ENCODE peak calls at places on chromosomes 5 and 9, in four cellular contexts. W is body of pancreas, K is uterus, B is sigmoid colon. J is an unnamed sample.

GRCh38 chr9:116423149-116423548 is 264.0 kb upstream of the TRIM32 start:
- DNase-seq in K (no peak), W (no peak), B (no peak), J (peak)

GRCh38 chr5:131488463-131488862 is 146.6 kb downstream of the RAPGEF6 start:
- DNase-seq in B (no peak), K (no peak), W (no peak), J (no peak)

GRCh38 chr5:14383923-14384322 is 197.7 kb upstream of the OTULINL start:
- DNase-seq in W (no peak), B (no peak), K (no peak), J (no peak)

GRCh38 chr5:6556089-6556801 is 76.6 kb downstream of the NSUN2 start:
- DNase-seq in K (no peak), B (no peak), W (no peak), J (no peak)

GRCh38 chr5:162567644-162568043 is 500.1 kb downstream of the GABRG2 start:
- DNase-seq in B (no peak), K (no peak), W (no peak), J (no peak)

GRCh38 chr9:126055386-126055785 is 271.2 kb upstream of the MVB12B start:
- DNase-seq in B (peak), K (no peak), W (no peak), J (no peak)

GRCh38 chr5:179765400-179765799 is 28.4 kb upstream of the LTC4S start:
- DNase-seq in K (no peak), B (no peak), W (no peak), J (no peak)

GRCh38 chr9:91720313-91720712 is 229.7 kb downstream of the ROR2 start:
- DNase-seq in K (no peak), B (no peak), W (no peak), J (no peak)

GRCh38 chr5:67249590-67249895 is 52.9 kb upstream of the CD180 start:
- DNase-seq in W (no peak), B (no peak), K (no peak), J (no peak)

GRCh38 chr5:171629221-171630005 is 156.2 kb upstream of the SMIM23 start:
- DNase-seq in K (no peak), W (no peak), B (peak), J (no peak)

GRCh38 chr5:160188151-160188967 is 40.9 kb upstream of the FABP6 start:
- DNase-seq in B (peak), K (peak), W (peak), J (peak)

GRCh38 chr5:158313739-158314464 is 455.0 kb upstream of the CLINT1 start:
- DNase-seq in B (no peak), W (no peak), K (no peak), J (no peak)

GRCh38 chr9:101707708-101708107 is 30.7 kb downstream of the GRIN3A start:
- DNase-seq in B (no peak), W (no peak), K (no peak), J (no peak)

GRCh38 chr5:90440644-90441043 is 31.1 kb upstream of the CETN3 start:
- DNase-seq in B (no peak), K (no peak), W (no peak), J (no peak)

GRCh38 chr9:27535701-27536118 is 6.1 kb upstream of the MOB3B start:
- DNase-seq in B (no peak), K (no peak), W (no peak), J (peak)

GRCh38 chr9:109733690-109734089 is 46.3 kb upstream of the PALM2AKAP2 start:
- DNase-seq in K (no peak), B (no peak), W (no peak), J (no peak)

GRCh38 chr5:131637694-131638093 is 2.7 kb upstream of the RAPGEF6 start:
- DNase-seq in W (no peak), K (no peak), B (no peak), J (peak)

GRCh38 chr9:34992376-34992951 is 2.9 kb downstream of the DNAJB5 start:
- DNase-seq in K (peak), B (peak), W (no peak), J (no peak)

GRCh38 chr5:93890657-93891056 is 149.3 kb upstream of the POU5F2 start:
- DNase-seq in B (no peak), W (no peak), K (no peak), J (no peak)

GRCh38 chr9:105290401-105290800 is 46.0 kb downstream of the SLC44A1 start:
- DNase-seq in B (no peak), W (peak), K (no peak), J (peak)

GRCh38 chr9:129575818-129576217 is 45.1 kb downstream of the C9orf50 start:
- DNase-seq in K (peak), B (no peak), W (no peak), J (no peak)

GRCh38 chr9:129573977-129574376 is 46.9 kb downstream of the C9orf50 start:
- DNase-seq in K (no peak), B (no peak), W (no peak), J (no peak)

GRCh38 chr9:129576546-129577543 is 44.1 kb downstream of the C9orf50 start:
- DNase-seq in W (no peak), B (no peak), K (peak), J (no peak)

GRCh38 chr9:129572517-129572916 is 48.4 kb downstream of the C9orf50 start:
- DNase-seq in B (no peak), W (no peak), K (no peak), J (no peak)

DNA sequence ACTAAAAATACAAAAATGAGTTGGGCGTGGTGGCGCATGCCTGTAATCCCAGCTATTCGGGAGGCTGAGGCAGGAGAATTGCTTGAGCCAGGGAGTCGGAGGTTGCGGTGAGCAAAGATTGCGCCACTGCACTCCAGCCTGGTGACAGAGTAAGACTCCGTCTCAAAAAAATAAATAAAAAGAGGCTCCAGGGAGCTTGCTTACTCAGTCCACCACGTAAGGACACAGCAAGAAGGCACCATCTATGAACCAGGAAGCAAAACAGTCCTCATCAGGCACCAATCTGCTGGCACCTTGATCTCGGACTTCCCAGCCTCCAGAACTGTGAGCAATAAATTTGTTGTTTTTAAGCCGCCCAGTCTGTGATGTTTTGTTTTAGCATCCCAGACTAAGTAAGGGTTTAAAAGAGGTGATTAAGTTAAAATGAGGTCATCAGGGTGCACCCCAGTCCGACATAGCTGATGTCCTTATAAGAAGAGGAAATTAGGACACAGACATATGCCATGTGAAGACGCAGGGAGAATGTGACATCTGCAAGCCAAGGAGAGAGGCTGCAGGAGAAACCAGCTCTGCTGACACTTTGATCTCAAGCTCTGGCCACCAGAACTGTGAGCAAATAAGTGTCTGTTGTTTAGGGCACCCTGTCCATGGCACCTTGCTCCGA is 45.9 kb downstream of the C9orf50 start:
- DNase-seq in K (no peak), W (no peak), B (no peak), J (no peak)
- TF ChIP-seq POLR2A in K (no peak), W (no peak), B (no peak), J (no peak)

GRCh38 chr9:122090981-122091380 is 2.1 kb downstream of the TTLL11 start:
- DNase-seq in B (no peak), W (no peak), K (no peak), J (no peak)

GRCh38 chr9:122091682-122092592 is 1.2 kb downstream of the TTLL11 start:
- DNase-seq in W (no peak), B (no peak), K (no peak), J (peak)

GRCh38 chr9:122090287-122090883 is 2.7 kb downstream of the TTLL11 start:
- DNase-seq in K (no peak), B (no peak), W (no peak), J (no peak)

GRCh38 chr9:122095010-122095767 is 2.1 kb upstream of the TTLL11 start:
- DNase-seq in B (peak), W (peak), K (no peak), J (peak)

GRCh38 chr9:122092611-122093506 is at the start of gene TTLL11:
- DNase-seq in W (peak), B (peak), K (peak), J (peak)
- TF ChIP-seq POLR2A in W (peak), B (peak), K (peak), J (peak)

GRCh38 chr9:131697908-131698714 is 41.8 kb downstream of the RAPGEF1 start:
- DNase-seq in W (no peak), K (no peak), B (no peak), J (peak)
- TF ChIP-seq POLR2A in W (no peak), K (no peak), B (no peak), J (no peak)

GRCh38 chr9:36597412-36598178 is 24.9 kb downstream of the MELK start:
- DNase-seq in B (no peak), K (no peak), W (no peak), J (peak)

GRCh38 chr9:36598281-36598680 is 25.6 kb downstream of the MELK start:
- DNase-seq in W (no peak), K (no peak), B (no peak), J (no peak)

GRCh38 chr9:36603006-36603405 is 30.3 kb downstream of the MELK start:
- DNase-seq in K (no peak), B (no peak), W (no peak), J (no peak)
- TF ChIP-seq POLR2A in K (no peak), B (no peak), W (no peak), J (no peak)

GRCh38 chr5:92380069-92380770 is 997.1 kb upstream of the ARRDC3 start:
- DNase-seq in B (no peak), K (no peak), W (no peak), J (no peak)
- TF ChIP-seq POLR2A in B (no peak), K (no peak), W (no peak), J (no peak)